ENCODE peak calls at places on chromosomes 12 and 14, in nine cellular contexts. W is retinal pigment epithelial cell; X is naive B cell; F is dorsolateral prefrontal cortex; N is endothelial cell; J is upper lobe of right lung; K is stimulated activated CD8-positive, alpha-beta memory T cell treated with anti-CD3 and anti-CD28 coated beads, Interleukin-2, amount 100 ng/mL, for 48 hours; I is neuronal stem cell; R is ascending aorta. C is an unnamed sample.

GRCh38 chr14:68499451-68499850 is 293.4 kb downstream of the ZFP36L1 start:
- DNase-seq in F (no peak), J (no peak), W (no peak), N (no peak), K (no peak), R (no peak), X (no peak), I (no peak), C (no peak)

GRCh38 chr12:103303484-103303883 is 192.3 kb downstream of the C12orf42 start:
- DNase-seq in K (no peak), X (no peak), W (no peak), J (no peak), N (no peak), R (no peak), I (no peak), F (no peak), C (no peak)

GRCh38 chr12:115375188-115375991 is 691.4 kb upstream of the TBX3 start:
- DNase-seq in N (no peak), K (no peak), W (no peak), I (no peak), X (no peak), R (no peak), J (no peak), F (no peak), C (no peak)

GRCh38 chr14:59761851-59762250 is 108.7 kb downstream of the RTN1 start:
- DNase-seq in R (no peak), I (no peak), K (no peak), J (no peak), F (no peak), N (no peak), W (no peak), X (no peak), C (no peak)

GRCh38 chr14:106842687-106843086 is 1316.3 kb downstream of the TMEM121 start:
- DNase-seq in I (no peak), F (no peak), W (no peak), K (no peak), R (no peak), J (no peak), N (no peak), X (no peak), C (no peak)

GRCh38 chr12:124436366-124436765 is 131.0 kb downstream of the NCOR2 start:
- DNase-seq in I (no peak), R (no peak), N (no peak), F (no peak), X (no peak), W (no peak), J (no peak), K (no peak), C (no peak)

GRCh38 chr14:86153480-86153879 is 623.5 kb downstream of the FLRT2 start:
- DNase-seq in N (no peak), W (no peak), J (no peak), X (no peak), F (no peak), K (no peak), R (no peak), I (no peak), C (no peak)

GRCh38 chr12:65208957-65209654 is 39.7 kb downstream of the LEMD3 start:
- DNase-seq in F (no peak), J (no peak), W (no peak), N (no peak), R (no peak), X (no peak), I (no peak), K (no peak), C (no peak)

GRCh38 chr14:32074887-32075572 is 2.1 kb upstream of the ARHGAP5 start:
- DNase-seq in X (no peak), I (no peak), K (no peak), R (no peak), W (no peak), N (no peak), J (no peak), F (no peak), C (no peak)

GRCh38 chr14:73789996-73790581 is 61.5 kb upstream of the PTGR2 start:
- DNase-seq in J (no peak), X (no peak), N (no peak), F (peak; percentile 85), K (no peak), W (no peak), R (peak; percentile 60), I (no peak), C (peak; percentile 77)

GRCh38 chr12:89161553-89161952 is 190.7 kb downstream of the DUSP6 start:
- DNase-seq in I (no peak), K (no peak), X (no peak), W (no peak), J (no peak), F (no peak), N (no peak), R (no peak), C (no peak)

GRCh38 chr12:100229876-100230275 is 29.3 kb downstream of the ACTR6 start:
- DNase-seq in J (no peak), W (no peak), X (no peak), N (no peak), I (no peak), F (no peak), K (no peak), R (no peak), C (no peak)

GRCh38 chr12:122873540-122873939 is 22.4 kb downstream of the VPS37B start:
- DNase-seq in N (no peak), J (no peak), K (no peak), W (no peak), I (no peak), R (no peak), X (no peak), F (no peak), C (no peak)

GRCh38 chr14:68860771-68861170 is 67.9 kb upstream of the ZFP36L1 start:
- DNase-seq in I (no peak), F (no peak), J (no peak), N (no peak), X (no peak), R (no peak), W (no peak), K (no peak), C (no peak)

GRCh38 chr12:2958432-2959193 is 584 bp upstream of the TEAD4 start:
- DNase-seq in F (no peak), R (no peak), K (no peak), X (no peak), J (peak; percentile 86), N (peak; percentile 66), W (no peak), I (peak; percentile 41), C (no peak)

GRCh38 chr14:23114669-23115491 is 4.2 kb downstream of the CEBPE start:
- DNase-seq in N (no peak), K (no peak), J (no peak), W (peak; percentile 91), I (no peak), X (no peak), F (no peak), R (peak; percentile 33), C (no peak)

GRCh38 chr12:52081263-52081733 is 1.8 kb downstream of the SMIM41 start:
- DNase-seq in X (peak; percentile 91), F (no peak), J (peak; percentile 58), I (no peak), N (no peak), W (no peak), R (no peak), K (no peak), C (no peak)

GRCh38 chr14:74963705-74964271 is 8.4 kb upstream of the PGF start:
- DNase-seq in R (no peak), K (no peak), F (no peak), J (no peak), I (no peak), N (no peak), W (no peak), X (no peak), C (no peak)

GRCh38 chr12:122749569-122750332 is 2.9 kb upstream of the DENR start:
- DNase-seq in I (no peak), F (no peak), J (no peak), R (no peak), K (no peak), X (no peak), N (no peak), W (no peak), C (no peak)

GRCh38 chr14:101114726-101115481 is 211.4 kb upstream of the RTL1 start:
- DNase-seq in R (no peak), N (no peak), K (no peak), W (no peak), X (no peak), I (no peak), F (no peak), J (no peak), C (no peak)

GRCh38 chr12:91620949-91621348 is 438.3 kb upstream of the DCN start:
- DNase-seq in I (peak; percentile 8), X (no peak), F (no peak), R (no peak), N (no peak), J (no peak), W (no peak), K (no peak), C (peak; percentile 13)

GRCh38 chr12:59699408-59700144 is 103.7 kb downstream of the SLC16A7 start:
- DNase-seq in N (no peak), W (no peak), R (no peak), J (no peak), X (no peak), F (no peak), K (no peak), I (no peak), C (no peak)

GRCh38 chr14:99996951-99997571 is 68.2 kb upstream of the EVL start:
- DNase-seq in W (no peak), X (no peak), K (no peak), N (no peak), R (no peak), J (no peak), I (no peak), F (no peak), C (no peak)

GRCh38 chr12:26651566-26652188 is 181.3 kb downstream of the ITPR2 start:
- DNase-seq in K (peak; percentile 20), I (peak; percentile 56), R (no peak), J (no peak), W (no peak), X (peak; percentile 40), F (no peak), N (peak; percentile 76), C (peak; percentile 30)

C was measured in nucleus accumbens.